ENCODE peak calls at places on chromosomes 2 and 18, in seven cellular contexts. B is right lobe of liver; T is endodermal cell; W is body of pancreas; V is upper lobe of right lung; F is naive thymus-derived CD4-positive, alpha-beta T cell; Q is heart right ventricle. L is an unnamed sample.
A peak's percentile ranks its signal among the peaks of the same experiment; 100 is the strongest.

GRCh38 chr2:675982-676646 is 1.1 kb downstream of the TMEM18 start:
- DNase-seq in B (no peak), T (peak; percentile 94), W (peak; percentile 59), V (peak; percentile 68), F (peak; percentile 35), Q (no peak), L (peak; percentile 75)

GRCh38 chr2:96315400-96316071 is 9.6 kb upstream of the ITPRIPL1 start:
- DNase-seq in B (no peak), T (no peak), W (no peak), V (no peak), F (no peak), Q (no peak), L (no peak)

GRCh38 chr18:58996131-58996632 is 131.5 kb downstream of the ZNF532 start:
- DNase-seq in B (no peak), T (no peak), W (no peak), V (no peak), F (no peak), Q (no peak), L (no peak)

GRCh38 chr2:14872779-14873325 is 240.3 kb downstream of the LRATD1 start:
- DNase-seq in B (no peak), T (no peak), W (no peak), V (no peak), F (no peak), Q (no peak), L (no peak)

GRCh38 chr18:44246001-44246400 is 434.7 kb upstream of the SETBP1 start:
- DNase-seq in B (no peak), T (no peak), W (no peak), V (no peak), F (no peak), Q (no peak), L (no peak)

GRCh38 chr2:226799976-226800940 is 638 bp upstream of the IRS1 start:
- DNase-seq in B (peak; percentile 34), T (peak; percentile 73), W (peak; percentile 46), V (no peak), F (no peak), Q (no peak), L (no peak)

GRCh38 chr2:142131016-142131714 is at the start of gene LRP1B:
- DNase-seq in B (peak; percentile 16), T (peak; percentile 82), W (peak; percentile 21), V (peak; percentile 54), F (no peak), Q (no peak), L (peak; percentile 20)

GRCh38 chr2:187658952-187659525 is 104.8 kb upstream of the TFPI start:
- DNase-seq in B (no peak), T (peak; percentile 75), W (no peak), V (no peak), F (no peak), Q (no peak), L (no peak)

GRCh38 chr2:9165625-9166024 is 41.0 kb upstream of the ASAP2 start:
- DNase-seq in B (no peak), T (no peak), W (no peak), V (no peak), F (no peak), Q (no peak), L (peak; percentile 19)

GRCh38 chr2:126655500-126656310 is at the start of gene GYPC:
- DNase-seq in B (peak; percentile 68), T (peak; percentile 89), W (peak; percentile 71), V (peak; percentile 80), F (peak; percentile 65), Q (peak; percentile 84), L (no peak)

GRCh38 chr2:30147715-30148611 is 1.2 kb downstream of the YPEL5 start:
- DNase-seq in B (peak; percentile 88), T (peak; percentile 92), W (peak; percentile 78), V (peak; percentile 92), F (peak; percentile 71), Q (peak; percentile 85), L (peak; percentile 88)

GRCh38 chr2:104584393-104584792 is 269.5 kb upstream of the POU3F3 start:
- DNase-seq in B (no peak), T (peak; percentile 69), W (no peak), V (no peak), F (no peak), Q (no peak), L (no peak)

GRCh38 chr2:232444409-232445148 is 11.4 kb upstream of the ALPI start:
- DNase-seq in B (no peak), T (peak; percentile 90), W (peak; percentile 61), V (peak; percentile 72), F (peak; percentile 25), Q (no peak), L (peak; percentile 77)

GRCh38 chr2:19355931-19356544 is 2.4 kb downstream of the OSR1 start:
- DNase-seq in B (no peak), T (no peak), W (no peak), V (no peak), F (no peak), Q (no peak), L (no peak)

GRCh38 chr2:19356545-19357382 is 1.7 kb downstream of the OSR1 start:
- DNase-seq in B (no peak), T (peak; percentile 68), W (no peak), V (no peak), F (no peak), Q (no peak), L (no peak)

GRCh38 chr2:19353721-19354050 is 4.7 kb downstream of the OSR1 start:
- DNase-seq in B (no peak), T (no peak), W (no peak), V (no peak), F (no peak), Q (no peak), L (no peak)

GRCh38 chr2:19354417-19355022 is 3.9 kb downstream of the OSR1 start:
- DNase-seq in B (no peak), T (no peak), W (no peak), V (no peak), F (no peak), Q (no peak), L (no peak)

DNA sequence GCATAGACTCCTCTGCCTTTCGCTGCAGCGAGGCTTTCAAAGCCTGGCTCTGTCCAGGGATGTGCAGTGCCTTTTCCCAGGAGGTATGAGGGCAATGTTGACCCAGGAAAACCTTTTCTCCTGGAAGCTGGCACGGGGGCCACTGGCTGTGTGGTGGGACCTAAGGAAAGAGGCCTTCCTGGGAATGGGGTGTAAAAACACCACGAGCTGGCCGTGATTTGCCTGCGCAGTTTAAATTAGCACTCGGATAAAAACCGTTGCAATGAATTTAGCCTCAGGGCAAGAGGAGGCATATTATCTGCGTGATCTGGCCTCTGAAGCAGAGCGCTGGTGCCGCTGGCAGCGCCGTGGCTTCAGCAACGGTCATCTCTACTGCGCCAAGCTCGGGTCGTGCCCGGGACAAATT is 3.0 kb downstream of the OSR1 start:
- DNase-seq in B (no peak), T (no peak), W (no peak), V (no peak), F (no peak), Q (no peak), L (no peak)
- H3K9me3 ChIP-seq in B (no peaks in the 10 kb centered on the region), T (no peaks in the 10 kb centered on the region), W (no peaks in the 10 kb centered on the region), V (no peaks in the 10 kb centered on the region), F (no peaks in the 10 kb centered on the region), Q (no peaks in the 10 kb centered on the region), L (no peaks in the 10 kb centered on the region)

GRCh38 chr2:47070920-47071824 is 83.9 kb downstream of the STPG4 start:
- DNase-seq in B (peak; percentile 80), T (no peak), W (peak; percentile 86), V (peak; percentile 83), F (no peak), Q (peak; percentile 71), L (peak; percentile 69)

GRCh38 chr2:47069628-47070154 is 85.4 kb downstream of the STPG4 start:
- DNase-seq in B (no peak), T (peak; percentile 94), W (peak; percentile 76), V (peak; percentile 83), F (no peak), Q (peak; percentile 75), L (peak; percentile 46)

GRCh38 chr2:47067788-47068407 is 87.2 kb downstream of the STPG4 start:
- DNase-seq in B (peak; percentile 63), T (no peak), W (no peak), V (no peak), F (no peak), Q (peak; percentile 40), L (no peak)

GRCh38 chr2:47070155-47070919 is 84.8 kb downstream of the STPG4 start:
- DNase-seq in B (no peak), T (peak; percentile 72), W (no peak), V (no peak), F (no peak), Q (no peak), L (no peak)

GRCh38 chr2:47068966-47069627 is 86.0 kb downstream of the STPG4 start:
- DNase-seq in B (no peak), T (no peak), W (no peak), V (no peak), F (no peak), Q (no peak), L (no peak)
- H3K4me1 ChIP-seq in B (peaks cover 5% of the 10 kb centered on the region), T (peaks cover 8% of the 10 kb centered on the region), W (peaks cover 40% of the 10 kb centered on the region), V (peaks cover 86% of the 10 kb centered on the region), F (peaks cover 25% of the 10 kb centered on the region), Q (peaks cover 87% of the 10 kb centered on the region), L (peaks cover 62% of the 10 kb centered on the region)

DNA sequence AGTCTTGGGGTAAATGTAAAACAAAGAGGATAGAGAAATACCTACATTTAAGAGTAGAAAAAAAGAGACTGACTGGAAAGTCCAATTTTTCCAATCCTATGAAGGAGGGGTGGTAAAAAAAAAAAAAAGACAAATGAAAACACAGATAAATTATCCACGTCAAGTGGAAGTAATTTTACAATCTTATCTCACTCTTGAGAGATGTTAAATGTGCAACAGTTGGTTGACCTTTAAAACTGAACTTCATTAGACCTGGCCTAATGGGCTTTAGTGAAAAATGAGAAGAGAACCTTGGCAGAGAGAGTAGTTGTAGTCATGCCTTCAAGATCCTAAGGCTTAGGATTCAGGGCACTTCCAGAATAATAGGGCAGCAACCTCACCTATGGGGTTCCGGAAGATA is 20.4 kb downstream of the GALNT3 start:
- DNase-seq in B (no peak), T (no peak), W (no peak), V (no peak), F (no peak), Q (no peak), L (no peak)
- H3K36me3 ChIP-seq in B (no peaks in the 10 kb centered on the region), T (no peaks in the 10 kb centered on the region), W (no peaks in the 10 kb centered on the region), V (no peaks in the 10 kb centered on the region), F (no peaks in the 10 kb centered on the region), Q (no peaks in the 10 kb centered on the region), L (no peaks in the 10 kb centered on the region)

DNA sequence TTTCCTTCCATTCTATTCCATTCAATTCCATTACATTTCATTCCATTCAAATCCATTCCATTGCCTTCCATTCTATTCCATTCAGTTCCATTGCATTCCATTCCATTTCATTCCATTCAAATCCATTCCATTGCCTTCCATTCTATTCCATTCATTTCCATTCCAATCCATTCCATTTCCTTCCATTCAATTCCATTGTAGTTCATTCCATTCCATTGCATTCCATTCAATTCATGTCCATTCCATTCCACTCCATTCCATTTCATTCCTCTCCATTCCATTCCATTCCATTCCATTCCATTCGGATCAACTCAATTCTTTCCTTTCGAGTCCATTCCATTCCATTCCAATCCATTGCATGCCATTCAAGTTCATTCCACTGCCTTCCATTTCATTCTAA is 1128.3 kb downstream of the RPIA start:
- DNase-seq in B (no peak), T (no peak), W (no peak), V (no peak), F (no peak), Q (no peak), L (no peak)
- H3K9me3 ChIP-seq in B (peaks cover 32% of the 10 kb centered on the region), T (no peaks in the 10 kb centered on the region), W (peaks cover 27% of the 10 kb centered on the region), V (peaks cover 57% of the 10 kb centered on the region), F (peaks cover 5% of the 10 kb centered on the region), Q (peaks cover 10% of the 10 kb centered on the region), L (no peaks in the 10 kb centered on the region)

GRCh38 chr2:69563021-69563420 is 80.5 kb downstream of the AAK1 start:
- DNase-seq in B (no peak), T (no peak), W (no peak), V (no peak), F (no peak), Q (no peak), L (no peak)
- H3K4me1 ChIP-seq in B (no peaks in the 10 kb centered on the region), T (peaks cover 2% of the 10 kb centered on the region), W (peaks cover 36% of the 10 kb centered on the region), V (peaks cover 19% of the 10 kb centered on the region), F (peaks cover 25% of the 10 kb centered on the region), Q (peaks cover 91% of the 10 kb centered on the region), L (no peaks in the 10 kb centered on the region)

L was measured in BE2C.